ENCODE peak calls at places on chromosome 17, in eight cellular contexts. Z is body of pancreas, E is upper lobe of right lung, P is uterus, M is fibroblast of lung, V is mammary epithelial cell, O is IMR-90, Q is colonic mucosa. N is an unnamed sample. For H3K4me1, the result is how much of the 10 kb centered on the place peaks cover.

GRCh38 chr17:75094871-75095399 is 7.2 kb downstream of the SLC16A5 start:
- DNase-seq in E (no peak), M (no peak), V (no peak), P (no peak), Q (peak), O (no peak), Z (no peak), N (no peak)

GRCh38 chr17:48812001-48812400 is 5.0 kb downstream of the TTLL6 start:
- DNase-seq in O (no peak), V (no peak), M (no peak), Z (no peak), P (no peak), Q (peak), E (no peak), N (no peak)

GRCh38 chr17:19482571-19482970 is 51.1 kb upstream of the SLC47A1 start:
- DNase-seq in Z (no peak), V (peak), Q (no peak), P (no peak), O (peak), M (peak), E (no peak), N (no peak)

GRCh38 chr17:17971431-17972125 is 622 bp downstream of the TOM1L2 start:
- DNase-seq in P (peak), Z (peak), E (peak), V (no peak), Q (peak), O (no peak), M (no peak), N (no peak)

GRCh38 chr17:80129006-80129565 is 17.8 kb downstream of the EIF4A3 start:
- DNase-seq in V (peak), Q (no peak), Z (no peak), M (no peak), E (no peak), P (no peak), O (no peak), N (no peak)

GRCh38 chr17:2690165-2691068 is 21.1 kb downstream of the CLUH start:
- DNase-seq in O (no peak), Z (no peak), V (no peak), Q (peak), P (no peak), M (no peak), E (peak), N (no peak)

GRCh38 chr17:5523249-5523648 is 36.9 kb downstream of the MIS12 start:
- DNase-seq in V (no peak), E (no peak), M (no peak), P (no peak), Q (no peak), Z (no peak), O (no peak), N (no peak)

GRCh38 chr17:35257080-35257701 is 14.3 kb downstream of the SLFN5 start:
- DNase-seq in E (no peak), O (peak), M (peak), Z (peak), Q (peak), V (peak), P (no peak), N (no peak)

GRCh38 chr17:71548540-71549190 is 572.2 kb upstream of the SOX9 start:
- DNase-seq in E (no peak), O (peak), P (no peak), M (no peak), Q (no peak), Z (no peak), V (peak), N (no peak)

GRCh38 chr17:67855504-67856324 is 30.4 kb downstream of the BPTF start:
- DNase-seq in Z (no peak), Q (no peak), P (no peak), M (no peak), E (no peak), O (no peak), V (no peak), N (no peak)

GRCh38 chr17:63444457-63444856 is 1.6 kb downstream of the CYB561 start:
- DNase-seq in Q (no peak), O (no peak), Z (no peak), P (no peak), V (no peak), E (no peak), M (no peak), N (no peak)

GRCh38 chr17:3976675-3977171 is 12.5 kb upstream of the ATP2A3 start:
- DNase-seq in E (peak), M (no peak), Z (peak), P (peak), Q (peak), V (no peak), O (no peak), N (no peak)

GRCh38 chr17:76264425-76264754 is 758 bp upstream of the UBALD2 start:
- DNase-seq in E (no peak), Q (no peak), V (no peak), P (no peak), Z (no peak), M (no peak), O (no peak), N (no peak)

GRCh38 chr17:81723651-81724209 is 11.6 kb downstream of the SLC25A10 start:
- DNase-seq in E (no peak), Z (peak), M (no peak), P (no peak), O (no peak), Q (peak), V (peak), N (no peak)

GRCh38 chr17:65049085-65049756 is 7.3 kb downstream of the GNA13 start:
- DNase-seq in V (no peak), E (no peak), O (no peak), Z (no peak), M (no peak), Q (no peak), P (no peak), N (no peak)

GRCh38 chr17:50501906-50502642 is 6.2 kb upstream of the MYCBPAP start:
- DNase-seq in Q (no peak), P (no peak), V (no peak), M (no peak), E (no peak), O (no peak), Z (no peak), N (no peak)

GRCh38 chr17:44628234-44629188 is 27.8 kb upstream of the MEIOC start:
- DNase-seq in P (peak), M (peak), O (no peak), Z (peak), Q (peak), E (no peak), V (no peak), N (no peak)

GRCh38 chr17:65583921-65584603 is 22.6 kb upstream of the AXIN2 start:
- DNase-seq in P (no peak), V (no peak), O (no peak), M (no peak), Z (no peak), E (no peak), Q (no peak), N (no peak)

GRCh38 chr17:20063665-20064648 is 54.8 kb downstream of the SPECC1 start:
- DNase-seq in V (peak), O (peak), M (peak), Q (peak), P (peak), E (peak), Z (peak), N (peak)

GRCh38 chr17:47210105-47210504 is 957 bp downstream of the MYL4 start:
- DNase-seq in P (no peak), Q (no peak), V (no peak), E (no peak), Z (no peak), O (no peak), M (no peak), N (no peak)

GRCh38 chr17:29240477-29240876 is 6.2 kb upstream of the CRYBA1 start:
- DNase-seq in M (no peak), Z (no peak), E (no peak), V (no peak), Q (no peak), P (no peak), O (peak), N (no peak)

GRCh38 chr17:32777436-32777835 is 99.5 kb downstream of the MYO1D start:
- DNase-seq in Q (peak), Z (no peak), V (peak), M (no peak), E (no peak), O (peak), P (no peak), N (no peak)

GRCh38 chr17:507441-507840 is 154.8 kb upstream of the RPH3AL start:
- DNase-seq in E (no peak), V (no peak), P (no peak), M (no peak), O (no peak), Q (no peak), Z (no peak), N (no peak)

GRCh38 chr17:78137392-78138203 is 7.0 kb downstream of the TMC8 start:
- DNase-seq in Q (no peak), E (no peak), M (no peak), P (no peak), O (no peak), V (no peak), Z (no peak), N (no peak)

GRCh38 chr17:29585080-29585751 is 4.2 kb downstream of the GIT1 start:
- DNase-seq in E (no peak), Z (no peak), Q (no peak), P (peak), M (no peak), V (no peak), O (no peak), N (no peak)

GRCh38 chr17:73091770-73092517 is 544 bp downstream of the SLC39A11 start:
- DNase-seq in O (peak), V (peak), Q (peak), M (peak), Z (peak), E (no peak), P (peak), N (no peak)

GRCh38 chr17:30363715-30364202 is 15.0 kb upstream of the CPD start:
- DNase-seq in P (no peak), E (peak), O (peak), V (peak), Z (peak), Q (no peak), M (peak), N (peak)

GRCh38 chr17:77959926-77960521 is 1.5 kb downstream of the TNRC6C start:
- DNase-seq in E (no peak), O (peak), Q (no peak), Z (no peak), V (no peak), P (no peak), M (peak), N (no peak)

GRCh38 chr17:72259977-72260376 is 139.2 kb downstream of the SOX9 start:
- DNase-seq in Q (peak), P (no peak), V (no peak), E (no peak), Z (no peak), O (no peak), M (no peak), N (no peak)

GRCh38 chr17:14940112-14940945 is 324.8 kb downstream of the PMP22 start:
- DNase-seq in Z (peak), V (no peak), Q (no peak), M (peak), P (no peak), E (no peak), O (no peak), N (no peak)

GRCh38 chr17:56629450-56630187 is 36.1 kb downstream of the NOG start:
- DNase-seq in E (no peak), O (peak), Z (peak), Q (no peak), P (no peak), M (peak), V (no peak), N (no peak)

GRCh38 chr17:15341385-15341849 is at the start of gene TEKT3:
- DNase-seq in Q (peak), V (peak), M (peak), E (peak), P (peak), O (peak), Z (peak), N (no peak)

GRCh38 chr17:42844761-42845555 is 578 bp downstream of the AOC2 start:
- DNase-seq in V (no peak), Q (no peak), E (no peak), P (no peak), O (no peak), Z (no peak), M (no peak), N (no peak)

GRCh38 chr17:48617515-48618365 is 2.6 kb upstream of the HOXB8 start:
- DNase-seq in M (no peak), Q (no peak), O (no peak), Z (no peak), P (no peak), V (peak), E (no peak), N (no peak)

GRCh38 chr17:39538875-39539274 is 68.8 kb downstream of the NEUROD2 start:
- DNase-seq in E (no peak), M (no peak), V (no peak), P (no peak), Q (no peak), O (peak), Z (no peak), N (no peak)

GRCh38 chr17:79789943-79790804 is 6.7 kb downstream of the CBX8 start:
- DNase-seq in V (no peak), O (no peak), E (peak), P (no peak), Q (no peak), M (no peak), Z (peak), N (no peak)

GRCh38 chr17:58236394-58236793 is 2.0 kb upstream of the LPO start:
- DNase-seq in Q (no peak), E (no peak), Z (no peak), P (no peak), M (no peak), O (no peak), V (no peak), N (no peak)

GRCh38 chr17:81508639-81509047 is 4.0 kb downstream of the ACTG1 start:
- DNase-seq in Z (no peak), P (no peak), Q (no peak), O (peak), E (no peak), M (peak), V (peak), N (no peak)

GRCh38 chr17:47604268-47604927 is 45.3 kb upstream of the KPNB1 start:
- DNase-seq in M (peak), P (no peak), Q (no peak), V (no peak), Z (peak), O (peak), E (no peak), N (no peak)

GRCh38 chr17:11251561-11252107 is 10.6 kb downstream of the SHISA6 start:
- DNase-seq in V (no peak), O (no peak), Q (no peak), P (no peak), M (no peak), Z (no peak), E (no peak), N (no peak)
- H3K4me1 ChIP-seq in V (under half), O (under half), Q (under half), P (under half), M (under half), Z (under half), E (under half), N (under half)

GRCh38 chr17:7404737-7405412 is 978 bp upstream of the TMEM256 start:
- DNase-seq in O (no peak), E (peak), P (no peak), V (no peak), Z (peak), M (no peak), Q (peak), N (no peak)
- TF ChIP-seq CTCF in O (no peak), E (no peak), P (no peak), V (no peak), Z (no peak), M (no peak), Q (no peak), N (no peak)

DNA sequence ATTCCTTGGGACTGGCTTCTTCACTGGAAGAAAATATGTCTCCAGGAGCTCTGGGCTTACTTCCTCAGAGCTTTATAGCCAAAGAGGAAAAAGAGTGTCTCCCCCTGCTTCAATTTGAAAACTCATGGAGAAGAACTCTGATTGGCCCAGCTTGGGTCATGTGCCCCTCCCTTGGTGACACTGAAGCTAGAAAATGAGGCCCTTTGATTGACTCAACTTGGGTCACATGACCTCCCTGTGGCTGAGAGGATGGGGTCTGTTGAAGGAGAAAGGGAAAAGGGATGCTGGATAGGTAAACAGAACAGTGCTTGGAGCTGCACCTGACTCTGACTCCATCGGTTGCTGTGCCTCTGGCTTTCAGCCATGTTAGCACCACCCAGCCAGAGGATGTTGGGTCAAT is 70.6 kb upstream of the KSR1 start:
- DNase-seq in E (no peak), O (no peak), M (no peak), V (no peak), Q (no peak), P (no peak), Z (no peak), N (no peak)
- H3K4me1 ChIP-seq in E (under half), O (under half), M (under half), V (under half), Q (under half), P (under half), Z (under half), N (under half)

DNA sequence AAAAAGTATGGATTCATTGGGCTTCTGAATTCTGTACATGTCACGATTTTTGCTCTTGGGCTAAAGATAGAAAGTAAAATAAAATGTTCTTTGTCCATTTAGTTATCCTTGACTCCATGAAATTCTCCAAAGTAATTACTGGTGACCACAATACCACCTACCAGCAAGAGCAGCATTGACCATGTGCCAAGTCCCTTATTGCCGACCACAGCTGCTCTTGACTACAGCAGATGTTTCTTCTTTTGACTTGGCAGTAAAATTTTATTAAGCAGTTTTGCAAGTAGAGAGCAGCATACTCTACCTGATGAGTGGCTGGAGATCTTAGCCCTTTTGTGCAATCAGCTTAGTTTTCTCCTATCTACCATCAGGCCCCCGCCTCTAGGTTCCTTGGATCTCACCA is 152.2 kb upstream of the TBX2 start:
- DNase-seq in P (no peak), Q (no peak), E (no peak), Z (peak), V (peak), M (peak), O (peak), N (no peak)
- TF ChIP-seq CTCF in P (no peak), Q (no peak), E (no peak), Z (no peak), V (no peak), M (no peak), O (no peak), N (no peak)

GRCh38 chr17:46028969-46029565 is 30.0 kb downstream of the STH start:
- DNase-seq in O (no peak), Z (no peak), E (no peak), V (no peak), Q (no peak), M (no peak), P (no peak), N (no peak)

GRCh38 chr17:46029627-46030026 is 30.6 kb downstream of the STH start:
- DNase-seq in M (no peak), Z (peak), E (no peak), O (no peak), P (no peak), V (no peak), Q (no peak), N (no peak)

GRCh38 chr17:46026815-46027125 is 27.7 kb downstream of the STH start:
- DNase-seq in E (no peak), Z (no peak), M (no peak), O (no peak), V (no peak), Q (no peak), P (no peak), N (no peak)

GRCh38 chr17:46027326-46028325 is 28.6 kb downstream of the STH start:
- DNase-seq in Q (no peak), Z (peak), O (no peak), V (no peak), M (no peak), P (no peak), E (no peak), N (no peak)

DNA sequence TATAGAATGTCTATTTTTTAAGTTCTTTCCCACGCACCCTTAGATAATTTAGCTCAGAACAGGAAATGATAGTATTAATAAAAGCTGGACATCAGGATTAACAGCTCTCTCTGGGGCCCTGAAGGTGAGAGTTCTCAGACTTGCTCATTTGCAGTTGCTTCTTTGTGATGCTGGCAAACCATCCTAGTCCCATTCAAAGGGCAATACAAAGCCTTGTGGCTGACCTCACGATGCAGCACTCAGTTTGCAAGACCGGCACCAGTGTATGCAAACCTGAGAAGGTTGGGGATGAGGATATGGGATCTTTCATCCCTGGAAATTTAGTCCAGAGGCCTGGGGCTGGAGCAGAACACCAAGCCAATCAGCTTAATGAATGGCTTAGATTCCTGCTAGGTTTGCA is 29.3 kb downstream of the STH start:
- DNase-seq in Z (no peak), O (no peak), E (no peak), M (no peak), V (no peak), Q (no peak), P (no peak), N (no peak)
- H3K4me1 ChIP-seq in Z (half or more), O (under half), E (under half), M (under half), V (under half), Q (under half), P (under half), N (under half)

GRCh38 chr17:21125862-21126261 is 902 bp upstream of the DHRS7B start:
- DNase-seq in E (no peak), P (no peak), Q (no peak), O (no peak), M (no peak), V (no peak), Z (no peak), N (no peak)

GRCh38 chr17:21127508-21128077 is 829 bp downstream of the DHRS7B start:
- DNase-seq in P (no peak), V (no peak), E (no peak), Q (no peak), O (peak), Z (no peak), M (peak), N (no peak)

GRCh38 chr17:21129023-21129681 is 2.4 kb downstream of the DHRS7B start:
- DNase-seq in O (peak), V (no peak), Q (no peak), E (no peak), M (peak), Z (peak), P (peak), N (no peak)

GRCh38 chr17:21124096-21124495 is 2.7 kb upstream of the DHRS7B start:
- DNase-seq in M (no peak), Z (no peak), O (no peak), V (no peak), P (no peak), Q (no peak), E (no peak), N (no peak)

GRCh38 chr17:21126645-21127507 is at the start of gene DHRS7B:
- DNase-seq in Q (peak), P (peak), V (peak), E (peak), Z (peak), O (peak), M (peak), N (peak)
- TF ChIP-seq CTCF in Q (no peak), P (peak), V (peak), E (no peak), Z (no peak), O (no peak), M (no peak), N (no peak)

DNA sequence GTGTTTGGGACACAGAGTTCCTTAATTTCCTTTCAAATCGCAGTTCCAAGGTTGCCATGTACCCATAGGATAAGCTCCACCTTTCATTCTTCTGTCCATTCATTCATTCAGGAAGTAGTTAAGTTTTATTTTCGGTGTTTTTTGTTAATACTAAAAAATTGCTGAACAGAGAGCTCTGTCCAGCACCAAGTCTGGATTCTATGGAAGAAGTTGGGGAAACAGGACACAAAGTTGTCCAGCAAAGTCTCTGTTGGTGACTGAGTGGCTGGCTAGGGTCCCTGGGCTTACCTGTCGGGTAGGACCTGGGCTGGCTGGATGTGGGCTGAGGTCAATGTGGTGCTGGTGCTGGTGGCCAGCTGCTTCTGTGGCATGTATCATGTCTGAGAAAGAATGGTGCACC is 17.6 kb upstream of the CCL2 start:
- DNase-seq in Z (no peak), P (no peak), V (no peak), Q (no peak), E (no peak), M (no peak), O (no peak), N (no peak)
- H3K4me1 ChIP-seq in Z (half or more), P (under half), V (under half), Q (under half), E (half or more), M (under half), O (under half), N (under half)